ENCODE peak calls at places on chromosome 3, in four cellular contexts. One of them, this sample, is unnamed.

GRCh38 chr3:174242311-174243041 is 616.7 kb upstream of the NAALADL2 start:
- DNase-seq in IMR-90: no peak
- DNase-seq in HepG2: no peak
- DNase-seq in K562: no peak
- DNase-seq in this sample: no peak

GRCh38 chr3:52005571-52005986 is 9.9 kb upstream of the RPL29 start:
- DNase-seq in HepG2: no peak
- DNase-seq in K562: peak; percentile 42
- DNase-seq in IMR-90: peak; percentile 82
- DNase-seq in this sample: no peak

GRCh38 chr3:129276385-129276784 is 2.3 kb upstream of the HMCES start:
- DNase-seq in IMR-90: no peak
- DNase-seq in K562: no peak
- DNase-seq in HepG2: no peak
- DNase-seq in this sample: no peak

GRCh38 chr3:66618066-66618465 is 117.2 kb upstream of the LRIG1 start:
- DNase-seq in IMR-90: peak; percentile 56
- DNase-seq in HepG2: no peak
- DNase-seq in K562: no peak
- DNase-seq in this sample: no peak

GRCh38 chr3:46422617-46423016 is 15.6 kb downstream of the CCRL2 start:
- DNase-seq in K562: peak; percentile 58
- DNase-seq in IMR-90: peak; percentile 13
- DNase-seq in HepG2: no peak
- DNase-seq in this sample: no peak

GRCh38 chr3:169430687-169431404 is 232.7 kb downstream of the MECOM start:
- DNase-seq in HepG2: no peak
- DNase-seq in K562: no peak
- DNase-seq in IMR-90: peak; percentile 19
- DNase-seq in this sample: peak; percentile 3

GRCh38 chr3:114558271-114558670 is 264.4 kb downstream of the TIGIT start:
- DNase-seq in HepG2: no peak
- DNase-seq in IMR-90: peak; percentile 46
- DNase-seq in K562: no peak
- DNase-seq in this sample: no peak

GRCh38 chr3:13352621-13353131 is 67.4 kb downstream of the NUP210 start:
- DNase-seq in K562: peak; percentile 93
- DNase-seq in IMR-90: peak; percentile 41
- DNase-seq in HepG2: no peak
- DNase-seq in this sample: peak; percentile 12

GRCh38 chr3:11638669-11639402 is 4.9 kb downstream of the VGLL4 start:
- DNase-seq in K562: no peak
- DNase-seq in IMR-90: no peak
- DNase-seq in HepG2: no peak
- DNase-seq in this sample: no peak

GRCh38 chr3:151686257-151686656 is 47.5 kb upstream of the AADACL2 start:
- DNase-seq in IMR-90: no peak
- DNase-seq in HepG2: no peak
- DNase-seq in K562: peak; percentile 22
- DNase-seq in this sample: no peak

GRCh38 chr3:187678869-187679268 is 8.7 kb upstream of the SST start:
- DNase-seq in HepG2: peak; percentile 41
- DNase-seq in K562: peak; percentile 14
- DNase-seq in IMR-90: peak; percentile 67
- DNase-seq in this sample: peak; percentile 8
- TF ChIP-seq MAFK in HepG2: no peak
- TF ChIP-seq MAFK in K562: no peak
- TF ChIP-seq MAFK in IMR-90: no peak
- TF ChIP-seq MAFK in this sample: no peak

GRCh38 chr3:196641278-196642058 is 2.0 kb downstream of the NRROS start:
- DNase-seq in IMR-90: no peak
- DNase-seq in HepG2: no peak
- DNase-seq in K562: no peak
- DNase-seq in this sample: no peak
- TF ChIP-seq MAFK in IMR-90: no peak
- TF ChIP-seq MAFK in HepG2: no peak
- TF ChIP-seq MAFK in K562: no peak
- TF ChIP-seq MAFK in this sample: no peak

DNA sequence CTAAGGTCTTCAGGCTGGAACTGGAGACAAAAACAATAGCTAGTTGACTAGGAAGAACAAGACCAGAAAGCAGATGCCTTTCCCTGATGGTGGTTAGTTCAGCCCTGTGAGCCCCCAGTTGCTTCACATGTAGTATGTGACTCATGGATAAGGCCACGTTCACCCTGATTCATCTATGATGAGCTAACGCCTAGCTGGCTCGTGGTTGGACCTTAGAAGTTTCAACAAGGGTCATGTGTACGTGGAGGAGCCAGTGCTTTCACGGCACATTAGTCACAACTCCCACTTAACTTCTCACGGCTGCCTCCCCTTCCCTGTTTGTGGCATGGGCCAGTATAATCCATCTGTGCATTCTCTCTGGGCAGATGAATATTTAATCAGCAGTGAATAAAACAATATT is 20.6 kb downstream of the COL8A1 start:
- DNase-seq in IMR-90: peak; percentile 100
- DNase-seq in HepG2: no peak
- DNase-seq in K562: no peak
- DNase-seq in this sample: no peak
- TF ChIP-seq MAFK in IMR-90: no peak
- TF ChIP-seq MAFK in HepG2: no peak
- TF ChIP-seq MAFK in K562: no peak
- TF ChIP-seq MAFK in this sample: no peak

GRCh38 chr3:171269557-171269956 is 190.6 kb downstream of the TNIK start:
- DNase-seq in IMR-90: no peak
- DNase-seq in K562: no peak
- DNase-seq in HepG2: no peak
- DNase-seq in this sample: no peak
- TF ChIP-seq MAFK in IMR-90: no peak
- TF ChIP-seq MAFK in K562: no peak
- TF ChIP-seq MAFK in HepG2: no peak
- TF ChIP-seq MAFK in this sample: no peak

GRCh38 chr3:196159952-196160804 is 51.0 kb downstream of the ZDHHC19 start:
- DNase-seq in K562: peak; percentile 62
- DNase-seq in IMR-90: peak; percentile 93
- DNase-seq in HepG2: no peak
- DNase-seq in this sample: no peak
- TF ChIP-seq MAFK in K562: no peak
- TF ChIP-seq MAFK in IMR-90: peak; percentile 75
- TF ChIP-seq MAFK in HepG2: no peak
- TF ChIP-seq MAFK in this sample: no peak

GRCh38 chr3:98796334-98796733 is 33.2 kb downstream of the ST3GAL6 start:
- DNase-seq in K562: no peak
- DNase-seq in IMR-90: no peak
- DNase-seq in HepG2: peak; percentile 75
- DNase-seq in this sample: no peak

GRCh38 chr3:98799479-98799878 is 36.3 kb downstream of the ST3GAL6 start:
- DNase-seq in HepG2: no peak
- DNase-seq in IMR-90: no peak
- DNase-seq in K562: no peak
- DNase-seq in this sample: no peak

GRCh38 chr3:98800401-98800800 is 37.3 kb downstream of the ST3GAL6 start:
- DNase-seq in K562: no peak
- DNase-seq in HepG2: no peak
- DNase-seq in IMR-90: no peak
- DNase-seq in this sample: no peak

GRCh38 chr3:98798820-98799219 is 35.7 kb downstream of the ST3GAL6 start:
- DNase-seq in K562: no peak
- DNase-seq in HepG2: no peak
- DNase-seq in IMR-90: no peak
- DNase-seq in this sample: no peak

DNA sequence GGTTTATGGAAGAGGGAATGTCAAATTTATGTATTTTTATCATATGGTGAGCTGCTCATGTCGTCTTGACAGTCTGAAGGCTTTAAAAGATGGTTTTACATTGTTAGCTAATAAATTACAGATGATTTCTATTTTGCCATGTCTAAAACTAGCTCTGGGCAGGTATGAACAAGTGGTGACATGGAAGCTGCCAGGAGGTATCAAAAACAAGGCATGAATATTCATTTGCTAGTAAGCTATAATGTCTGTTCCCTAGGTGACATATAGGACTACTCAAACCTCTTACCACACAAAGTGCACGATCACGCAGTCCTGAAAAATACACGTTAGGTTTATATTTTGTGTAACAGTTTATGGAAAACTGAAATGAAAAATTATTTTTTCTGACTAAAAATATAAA is 34.8 kb downstream of the ST3GAL6 start:
- DNase-seq in K562: no peak
- DNase-seq in IMR-90: no peak
- DNase-seq in HepG2: no peak
- DNase-seq in this sample: no peak
- TF ChIP-seq MAFK in K562: no peak
- TF ChIP-seq MAFK in IMR-90: no peak
- TF ChIP-seq MAFK in HepG2: no peak
- TF ChIP-seq MAFK in this sample: no peak

GRCh38 chr3:181330821-181331563 is 341.5 kb upstream of the DNAJC19 start:
- DNase-seq in IMR-90: no peak
- DNase-seq in HepG2: no peak
- DNase-seq in K562: no peak
- DNase-seq in this sample: no peak
- TF ChIP-seq MAFK in IMR-90: no peak
- TF ChIP-seq MAFK in HepG2: no peak
- TF ChIP-seq MAFK in K562: no peak
- TF ChIP-seq MAFK in this sample: no peak